ENCODE peak calls at places on chromosomes 6 and 20, in seven cellular contexts. D is CD8-positive, alpha-beta T cell; H is breast epithelium; B is epithelial cell of esophagus; X is coronary artery; I is fibroblast of pulmonary artery; R is choroid plexus epithelial cell. N is an unnamed sample.

GRCh38 chr20:20492521-20493334 is 124.8 kb downstream of the INSM1 start:
- DNase-seq in D (no peak), H (no peak), B (no peak), X (no peak), I (no peak), R (peak; percentile 50), N (no peak)

GRCh38 chr20:34579191-34579661 is 20.7 kb downstream of the MAP1LC3A start:
- DNase-seq in D (no peak), H (no peak), B (peak; percentile 98), X (peak; percentile 74), I (peak; percentile 86), R (peak; percentile 87), N (peak; percentile 53)

GRCh38 chr6:13006578-13007300 is 290.2 kb downstream of the PHACTR1 start:
- DNase-seq in D (no peak), H (no peak), B (no peak), X (no peak), I (peak; percentile 72), R (peak; percentile 33), N (no peak)

GRCh38 chr6:133917781-133918180 is 28.9 kb downstream of the TCF21 start:
- DNase-seq in D (no peak), H (no peak), B (no peak), X (no peak), I (no peak), R (no peak), N (no peak)

GRCh38 chr6:446418-447366 is 55.1 kb downstream of the IRF4 start:
- DNase-seq in D (peak; percentile 73), H (no peak), B (no peak), X (peak; percentile 55), I (no peak), R (no peak), N (no peak)

GRCh38 chr6:151054304-151054703 is 185.5 kb upstream of the AKAP12 start:
- DNase-seq in D (no peak), H (no peak), B (no peak), X (no peak), I (peak; percentile 82), R (peak; percentile 90), N (no peak)

GRCh38 chr20:50655325-50655880 is 35.9 kb downstream of the RIPOR3 start:
- DNase-seq in D (no peak), H (no peak), B (no peak), X (peak; percentile 82), I (peak; percentile 90), R (peak; percentile 92), N (peak; percentile 77)

GRCh38 chr6:146741609-146742008 is 142.8 kb downstream of the ADGB start:
- DNase-seq in D (no peak), H (no peak), B (no peak), X (no peak), I (peak; percentile 11), R (peak; percentile 52), N (no peak)

GRCh38 chr6:1910621-1911407 is 301.1 kb downstream of the FOXC1 start:
- DNase-seq in D (no peak), H (no peak), B (no peak), X (no peak), I (no peak), R (peak; percentile 11), N (peak; percentile 20)

GRCh38 chr6:100426241-100426640 is 38.5 kb downstream of the SIM1 start:
- DNase-seq in D (no peak), H (no peak), B (no peak), X (no peak), I (no peak), R (no peak), N (no peak)

GRCh38 chr6:105398859-105399258 is 4.0 kb downstream of the PREP start:
- DNase-seq in D (no peak), H (no peak), B (no peak), X (no peak), I (no peak), R (no peak), N (no peak)

GRCh38 chr6:105402981-105403935 is at the start of gene PREP:
- DNase-seq in D (peak; percentile 75), H (peak; percentile 81), B (peak; percentile 95), X (peak; percentile 85), I (peak; percentile 86), R (peak; percentile 88), N (peak; percentile 95)

GRCh38 chr6:105402090-105402980 is 547 bp downstream of the PREP start:
- DNase-seq in D (peak; percentile 11), H (no peak), B (peak; percentile 53), X (no peak), I (peak; percentile 49), R (peak; percentile 55), N (peak; percentile 67)

GRCh38 chr6:105400501-105400900 is 2.4 kb downstream of the PREP start:
- DNase-seq in D (no peak), H (no peak), B (peak; percentile 31), X (no peak), I (peak; percentile 28), R (no peak), N (peak; percentile 78)

DNA sequence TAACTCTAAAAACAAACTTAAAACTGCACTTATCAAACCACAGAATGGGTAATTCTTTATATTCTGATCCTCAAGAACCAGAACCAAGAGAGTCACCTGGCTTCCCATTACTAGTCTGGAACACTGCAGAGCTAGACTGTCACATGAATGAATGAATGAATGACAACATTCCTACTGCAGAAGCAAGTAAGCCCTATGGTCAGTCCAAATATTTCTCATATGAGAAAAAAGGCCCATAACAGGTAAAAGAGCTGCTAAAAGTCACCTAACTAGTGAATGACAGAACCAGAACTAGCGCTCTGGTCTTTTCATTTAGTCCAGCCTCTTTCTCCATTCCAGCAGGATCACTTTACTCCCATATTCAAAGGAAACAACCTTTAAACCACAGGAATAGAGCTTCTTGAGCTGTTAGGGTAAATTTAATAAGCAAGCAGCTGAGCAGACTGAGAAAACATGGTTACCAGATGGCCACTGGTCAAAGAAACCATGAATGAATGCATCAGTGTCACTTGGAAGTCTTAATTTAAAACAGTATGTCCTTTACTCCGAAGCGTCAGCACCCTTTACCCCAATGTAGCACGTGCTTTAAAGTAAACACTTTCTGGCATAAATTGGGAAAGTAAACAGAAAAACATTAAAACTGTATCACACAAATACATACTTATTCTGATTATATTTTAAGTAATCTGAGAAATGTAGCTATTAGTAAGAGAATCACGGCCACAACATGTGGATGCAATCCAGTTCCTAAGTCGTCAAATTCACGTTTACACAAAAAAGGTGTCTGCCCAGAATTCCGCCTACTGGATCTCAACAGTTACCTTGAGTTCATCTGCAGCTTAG is 1.4 kb downstream of the PREP start:
- DNase-seq in D (no peak), H (no peak), B (peak; percentile 24), X (no peak), I (no peak), R (peak; percentile 31), N (peak; percentile 20)
- H3K4me3 ChIP-seq in D (peak overlapping the region; percentile 68), H (peak overlapping the region; percentile 83), B (peak overlapping the region; percentile 91), X (peak overlapping the region; percentile 98), I (peak overlapping the region; percentile 87), R (peak overlapping the region; percentile 99), N (peak overlapping the region; percentile 86)

DNA sequence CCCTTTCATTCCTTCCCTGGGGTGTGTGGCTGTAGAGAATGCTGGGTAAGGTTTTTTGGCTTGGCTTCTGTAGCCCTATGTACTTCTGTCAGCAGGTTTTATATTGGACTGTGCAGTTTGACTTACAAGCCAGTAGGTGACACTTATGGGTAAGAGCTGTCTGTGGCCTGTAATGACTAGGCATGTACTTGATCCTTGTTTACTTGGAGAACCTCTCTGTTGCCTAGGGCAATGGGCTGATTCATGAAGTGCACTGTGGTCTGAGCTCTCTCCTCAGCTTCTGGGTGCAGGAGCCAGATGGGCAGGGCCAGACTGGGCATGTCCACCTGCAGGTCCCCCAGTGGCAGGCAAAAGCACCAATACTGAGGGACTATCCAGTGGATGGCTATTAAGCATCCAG is 544.6 kb downstream of the ADGRB3 start:
- DNase-seq in D (no peak), H (no peak), B (peak; percentile 66), X (no peak), I (no peak), R (no peak), N (peak; percentile 10)
- TF ChIP-seq CTCF in D (no peak), H (peak; percentile 22), B (peak; percentile 13), X (no peak), I (no peak), R (no peak), N (peak; percentile 2)

GRCh38 chr6:163630991-163631390 is 216.5 kb downstream of the QKI start:
- DNase-seq in D (no peak), H (no peak), B (no peak), X (no peak), I (no peak), R (no peak), N (no peak)
- H3K4me3 ChIP-seq in D (no peak overlapping the region), H (no peak overlapping the region), B (no peak overlapping the region), X (no peak overlapping the region), I (no peak overlapping the region), R (no peak overlapping the region), N (no peak overlapping the region)

DNA sequence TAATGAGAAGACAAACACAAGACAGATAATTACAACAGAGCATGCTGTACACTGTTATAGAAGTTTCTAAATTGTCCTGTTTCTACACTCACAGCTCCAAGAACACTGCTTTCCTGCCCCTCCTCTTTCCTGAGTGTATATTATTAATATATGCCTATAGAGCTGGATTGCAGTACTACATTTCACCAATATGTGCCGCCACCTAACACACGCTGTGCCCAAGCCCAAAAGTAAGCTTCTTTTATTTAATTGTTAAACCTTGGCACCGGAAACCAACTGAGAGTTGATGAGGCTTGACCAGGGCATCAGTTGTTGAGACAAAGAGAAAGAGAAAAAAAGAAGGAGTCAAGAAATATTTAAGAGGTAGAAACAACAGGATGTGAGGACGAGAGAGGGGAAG is 16.0 kb upstream of the PTPRT start:
- DNase-seq in D (no peak), H (no peak), B (no peak), X (no peak), I (no peak), R (no peak), N (no peak)
- TF ChIP-seq CTCF in D (no peak), H (no peak), B (no peak), X (no peak), I (no peak), R (no peak), N (no peak)

GRCh38 chr6:31660998-31661866 is 654 bp upstream of the C6orf47 start:
- DNase-seq in D (no peak), H (no peak), B (no peak), X (no peak), I (peak; percentile 60), R (peak; percentile 62), N (peak; percentile 75)

GRCh38 chr6:31664790-31665500 is at the start of gene GPANK1:
- DNase-seq in D (peak; percentile 85), H (peak; percentile 81), B (peak; percentile 97), X (peak; percentile 92), I (peak; percentile 97), R (peak; percentile 97), N (peak; percentile 99)

GRCh38 chr6:31661867-31662723 is 1.5 kb upstream of the C6orf47 start:
- DNase-seq in D (no peak), H (no peak), B (no peak), X (no peak), I (no peak), R (no peak), N (no peak)

GRCh38 chr6:31663961-31664789 is 622 bp downstream of the GPANK1 start:
- DNase-seq in D (no peak), H (no peak), B (peak; percentile 77), X (no peak), I (peak; percentile 75), R (peak; percentile 78), N (peak; percentile 69)

GRCh38 chr6:31663087-31663960 is 1.5 kb downstream of the GPANK1 start:
- DNase-seq in D (no peak), H (no peak), B (peak; percentile 67), X (no peak), I (peak; percentile 27), R (peak; percentile 22), N (no peak)
- H3K4me3 ChIP-seq in D (peak overlapping the region; percentile 94), H (peak overlapping the region; percentile 76), B (peak overlapping the region; percentile 66), X (peak overlapping the region; percentile 82), I (peak overlapping the region; percentile 96), R (peak overlapping the region; percentile 98), N (peak overlapping the region; percentile 87)

N was measured in NB4.